ENCODE peak calls at places on chromosomes 11 and 22, in eight cellular contexts. L, H, W, P, R, T, F and E are unnamed samples.

GRCh38 chr22:17013396-17014100 is 5.5 kb upstream of the GAB4 start:
- DNase-seq in R (no peak), F (no peak), W (no peak), L (no peak), P (no peak), H (no peak), T (no peak), E (no peak)

GRCh38 chr22:46171940-46172339 is 21.6 kb downstream of the PPARA start:
- DNase-seq in F (peak; percentile 52), H (no peak), P (no peak), R (peak; percentile 87), L (no peak), T (peak; percentile 78), W (no peak), E (peak; percentile 77)

GRCh38 chr11:117931971-117932370 is 2.8 kb upstream of the TMPRSS13 start:
- DNase-seq in L (no peak), T (peak; percentile 13), W (no peak), H (no peak), R (no peak), P (no peak), F (no peak), E (no peak)

GRCh38 chr22:45127866-45128265 is 35.9 kb upstream of the NUP50 start:
- DNase-seq in R (peak; percentile 41), L (no peak), W (no peak), P (no peak), T (no peak), H (no peak), F (peak; percentile 30), E (no peak)

GRCh38 chr11:88603499-88603898 is 266.0 kb upstream of the CTSC start:
- DNase-seq in R (peak; percentile 80), W (no peak), T (no peak), P (no peak), L (no peak), H (no peak), F (no peak), E (no peak)

GRCh38 chr22:45336971-45337431 is 27.3 kb downstream of the FAM118A start:
- DNase-seq in P (peak; percentile 74), F (no peak), W (no peak), H (peak; percentile 88), R (no peak), L (peak; percentile 94), T (peak; percentile 42), E (peak; percentile 47)

GRCh38 chr11:1303196-1303821 is 6.1 kb downstream of the TOLLIP start:
- DNase-seq in F (no peak), L (peak; percentile 51), H (no peak), P (no peak), R (no peak), W (peak; percentile 28), T (peak; percentile 49), E (no peak)

GRCh38 chr22:43884600-43885318 is 7.1 kb downstream of the PNPLA5 start:
- DNase-seq in F (no peak), T (peak; percentile 49), W (peak; percentile 75), P (no peak), R (peak; percentile 49), H (peak; percentile 76), L (peak; percentile 68), E (peak; percentile 62)

GRCh38 chr11:14578551-14578956 is 58.4 kb upstream of the PSMA1 start:
- DNase-seq in F (no peak), H (no peak), L (peak; percentile 57), P (no peak), R (peak; percentile 24), W (no peak), T (peak; percentile 43), E (peak; percentile 41)

GRCh38 chr11:57231539-57232253 is 5.4 kb downstream of the APLNR start:
- DNase-seq in H (no peak), W (no peak), F (no peak), P (no peak), L (no peak), T (no peak), R (no peak), E (no peak)
- TF ChIP-seq CTCF in H (no peak), W (no peak), F (no peak), P (no peak), L (no peak), T (no peak), R (no peak), E (no peak)

GRCh38 chr22:50695421-50696250 is 23.0 kb downstream of the SHANK3 start:
- DNase-seq in P (peak; percentile 44), T (no peak), R (no peak), L (no peak), H (peak; percentile 21), W (no peak), F (no peak), E (no peak)

GRCh38 chr22:50698546-50698945 is 25.9 kb downstream of the SHANK3 start:
- DNase-seq in R (no peak), P (no peak), F (no peak), L (no peak), H (peak; percentile 39), W (no peak), T (no peak), E (no peak)

GRCh38 chr22:50696251-50696798 is 23.7 kb downstream of the SHANK3 start:
- DNase-seq in R (no peak), L (no peak), F (no peak), H (no peak), P (no peak), T (no peak), W (no peak), E (no peak)

GRCh38 chr22:50697667-50698506 is 25.3 kb downstream of the SHANK3 start:
- DNase-seq in P (no peak), F (no peak), R (no peak), T (no peak), L (no peak), H (peak; percentile 41), W (no peak), E (no peak)

GRCh38 chr22:50696799-50697561 is 24.4 kb downstream of the SHANK3 start:
- DNase-seq in R (no peak), W (peak; percentile 44), T (no peak), L (no peak), F (no peak), H (peak; percentile 50), P (no peak), E (no peak)
- TF ChIP-seq CTCF in R (peak; percentile 49), W (peak; percentile 64), T (peak; percentile 25), L (peak; percentile 9), F (peak; percentile 67), H (peak; percentile 34), P (no peak), E (no peak)

DNA sequence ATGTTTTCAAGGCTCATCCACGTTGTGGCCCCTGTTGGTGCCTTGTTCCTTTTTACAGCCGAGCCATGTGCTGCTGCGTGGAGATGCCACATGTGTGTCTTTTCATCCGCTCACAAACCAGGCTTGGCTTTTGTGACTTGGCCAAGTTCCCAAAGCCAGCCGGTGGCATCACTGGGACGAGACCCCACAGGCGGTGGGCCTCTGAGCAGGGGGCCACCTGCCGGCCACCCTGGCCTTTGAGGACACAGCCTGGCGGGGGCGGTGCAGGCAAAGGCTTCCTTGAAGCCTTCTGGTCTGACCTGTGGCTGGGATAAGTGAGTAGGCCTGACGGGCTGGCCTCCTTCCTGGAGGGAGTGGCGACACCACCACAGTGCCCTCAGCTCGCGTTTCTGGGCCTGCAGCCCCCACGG is 10.6 kb downstream of the GRK2 start:
- DNase-seq in F (no peak), R (peak; percentile 67), P (no peak), L (no peak), W (no peak), H (peak; percentile 72), T (peak; percentile 65), E (peak; percentile 67)
- TF ChIP-seq CTCF in F (peak; percentile 44), R (peak; percentile 26), P (no peak), L (no peak), W (no peak), H (peak; percentile 24), T (peak; percentile 19), E (peak; percentile 30)

DNA sequence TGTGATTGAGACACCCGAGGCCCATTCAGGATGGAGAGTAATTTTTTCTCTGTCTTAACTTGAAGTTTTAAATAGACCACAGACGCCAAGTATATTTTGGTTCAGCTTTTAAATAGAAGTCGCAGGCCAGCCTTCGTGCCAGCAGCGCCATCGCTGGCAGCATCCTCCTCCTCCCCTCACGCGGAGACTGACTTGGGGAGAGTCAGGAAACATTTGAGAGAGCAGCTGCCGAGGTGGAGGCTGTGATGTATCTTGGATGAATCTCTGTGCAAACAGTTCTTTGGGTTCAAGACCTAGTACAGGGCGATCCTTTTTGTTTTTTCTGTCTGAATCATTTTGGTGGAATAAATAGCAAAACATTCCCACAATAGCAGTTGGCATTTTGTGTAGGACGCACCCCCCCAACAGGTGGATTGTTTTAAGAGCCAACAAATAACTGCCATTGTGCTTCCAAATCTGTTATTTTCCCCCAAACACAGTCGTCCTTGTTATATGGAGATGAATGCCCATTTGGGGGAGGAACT is 920 bp upstream of the DMC1 start:
- DNase-seq in W (peak; percentile 22), L (peak; percentile 59), R (peak; percentile 28), P (peak; percentile 16), H (peak; percentile 76), F (no peak), T (peak; percentile 36), E (peak; percentile 48)
- TF ChIP-seq CTCF in W (no peak), L (no peak), R (no peak), P (no peak), H (no peak), F (peak; percentile 30), T (no peak), E (no peak)

GRCh38 chr11:123011510-123011909 is 29.9 kb upstream of the BSX start:
- DNase-seq in H (no peak), W (no peak), L (no peak), T (no peak), F (no peak), P (no peak), R (no peak), E (no peak)
- TF ChIP-seq CTCF in H (no peak), W (no peak), L (no peak), T (no peak), F (no peak), P (no peak), R (no peak), E (no peak)

GRCh38 chr11:35783803-35784202 is 121.2 kb downstream of the TRIM44 start:
- DNase-seq in W (no peak), T (no peak), H (no peak), L (no peak), F (no peak), P (no peak), R (no peak), E (no peak)
- TF ChIP-seq CTCF in W (no peak), T (no peak), H (no peak), L (no peak), F (no peak), P (no peak), R (no peak), E (no peak)

DNA sequence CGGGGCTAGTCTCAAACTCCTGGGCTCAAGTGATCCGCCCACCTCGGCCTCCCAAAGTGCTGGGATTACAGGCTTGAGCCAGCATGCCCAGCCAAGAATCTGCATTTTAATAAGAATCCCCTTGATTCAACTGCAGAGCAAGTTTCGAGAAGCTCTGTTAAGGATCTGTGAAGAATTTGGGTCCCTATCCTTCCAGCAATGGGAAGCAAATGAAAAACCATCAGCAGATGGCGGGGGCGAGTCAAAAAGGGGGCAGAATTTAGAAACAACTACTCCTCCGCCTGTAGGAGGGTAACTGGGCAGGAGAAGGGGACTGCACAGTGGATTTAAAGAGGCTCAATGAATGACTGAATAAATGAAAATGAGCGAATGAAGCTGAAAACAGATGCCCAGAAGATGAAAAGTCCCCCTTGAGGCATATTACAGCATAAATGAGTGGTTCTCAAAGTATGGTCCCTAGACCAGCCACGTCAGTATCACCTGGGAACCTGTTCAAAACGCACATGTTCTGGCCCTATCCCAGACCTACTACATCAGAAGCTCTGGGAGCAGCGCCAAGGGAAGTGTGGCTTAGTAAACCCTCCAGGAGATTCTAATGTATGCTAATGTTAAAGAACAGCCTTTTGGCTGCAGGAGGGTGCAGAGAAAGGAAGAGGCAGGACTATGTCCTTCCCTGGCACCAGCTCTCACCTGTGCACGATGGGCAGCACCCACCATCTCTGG is 15.0 kb downstream of the VWCE start:
- DNase-seq in W (no peak), T (no peak), P (peak; percentile 69), H (no peak), R (peak; percentile 45), L (no peak), F (no peak), E (no peak)
- TF ChIP-seq CTCF in W (no peak), T (no peak), P (no peak), H (no peak), R (no peak), L (no peak), F (no peak), E (no peak)